ENCODE peak calls at places on chromosomes 3 and 15, in four cellular contexts. R is GM12878, Y is K562, X is HepG2. P is an unnamed sample.

GRCh38 chr15:75693501-75694240 is 19.0 kb downstream of the CSPG4 start:
- DNase-seq in X (no peak), R (no peak), Y (no peak), P (no peak)

GRCh38 chr3:156674911-156675743 is 737 bp downstream of the TIPARP start:
- DNase-seq in Y (peak), R (no peak), X (no peak), P (peak)

GRCh38 chr3:196518999-196519737 is 4.0 kb upstream of the SMCO1 start:
- DNase-seq in Y (peak), X (peak), R (no peak), P (peak)

GRCh38 chr3:14373753-14374376 is 28.5 kb upstream of the SLC6A6 start:
- DNase-seq in Y (no peak), X (no peak), R (no peak), P (no peak)

GRCh38 chr3:66472313-66473134 is 28.3 kb downstream of the LRIG1 start:
- DNase-seq in R (peak), X (no peak), Y (no peak), P (peak)

GRCh38 chr15:73994912-73995622 is 551 bp downstream of the PML start:
- DNase-seq in R (no peak), X (no peak), Y (peak), P (no peak)

GRCh38 chr3:94460914-94461313 is 398.1 kb downstream of the NSUN3 start:
- DNase-seq in R (no peak), Y (no peak), X (no peak), P (no peak)

GRCh38 chr3:166013073-166013679 is 176.0 kb upstream of the BCHE start:
- DNase-seq in R (no peak), Y (peak), X (peak), P (peak)

GRCh38 chr3:151421956-151422355 is 37.4 kb upstream of the P2RY12 start:
- DNase-seq in X (no peak), Y (no peak), R (no peak), P (no peak)

GRCh38 chr15:75089781-75090734 is 66.7 kb downstream of the PPCDC start:
- DNase-seq in R (no peak), Y (peak), X (no peak), P (no peak)

GRCh38 chr3:4972652-4973643 is 6.3 kb upstream of the BHLHE40 start:
- DNase-seq in X (no peak), Y (no peak), R (peak), P (no peak)

GRCh38 chr3:151351216-151351615 is 21.9 kb upstream of the P2RY13 start:
- DNase-seq in X (no peak), Y (no peak), R (no peak), P (no peak)

GRCh38 chr15:49288411-49288810 is 118.4 kb downstream of the GALK2 start:
- DNase-seq in R (no peak), Y (no peak), X (no peak), P (no peak)

GRCh38 chr15:87848012-87848411 is 408.5 kb downstream of the NTRK3 start:
- DNase-seq in R (no peak), X (no peak), Y (no peak), P (no peak)

GRCh38 chr3:10516835-10517465 is 11.6 kb upstream of the ATP2B2 start:
- DNase-seq in R (no peak), X (no peak), Y (no peak), P (no peak)

GRCh38 chr3:155078959-155079794 is 942 bp upstream of the MME start:
- DNase-seq in R (no peak), Y (peak), X (no peak), P (no peak)

GRCh38 chr15:70016511-70016994 is 81.2 kb downstream of the TLE3 start:
- DNase-seq in Y (no peak), R (peak), X (no peak), P (no peak)

GRCh38 chr3:189324538-189325138 is 152.9 kb downstream of the TPRG1 start:
- DNase-seq in Y (no peak), X (peak), R (peak), P (peak)

GRCh38 chr15:69760890-69761568 is 308.4 kb downstream of the RPLP1 start:
- DNase-seq in R (peak), X (peak), Y (no peak), P (peak)

GRCh38 chr15:68487087-68487843 is 55.3 kb upstream of the ITGA11 start:
- DNase-seq in Y (no peak), X (no peak), R (no peak), P (no peak)

GRCh38 chr3:9779197-9779596 is 9.4 kb upstream of the CAMK1 start:
- DNase-seq in R (no peak), X (no peak), Y (no peak), P (no peak)

GRCh38 chr3:188685789-188686188 is 486.0 kb upstream of the TPRG1 start:
- DNase-seq in Y (no peak), X (no peak), R (no peak), P (no peak)

GRCh38 chr3:185215873-185216586 is 37.8 kb downstream of the EHHADH start:
- DNase-seq in X (peak), Y (no peak), R (no peak), P (peak)

GRCh38 chr3:10600159-10601125 is 95.1 kb upstream of the ATP2B2 start:
- DNase-seq in R (no peak), X (no peak), Y (no peak), P (no peak)

GRCh38 chr15:44584162-44584749 is 47.3 kb downstream of the EIF3J start:
- DNase-seq in R (no peak), X (peak), Y (no peak), P (peak)

GRCh38 chr3:162602619-162603018 is 1106.0 kb downstream of the OTOL1 start:
- DNase-seq in R (no peak), Y (no peak), X (no peak), P (no peak)

GRCh38 chr3:51937611-51938450 is 3.9 kb downstream of the RRP9 start:
- DNase-seq in R (no peak), Y (no peak), X (no peak), P (no peak)

GRCh38 chr15:45486317-45486716 is 36.2 kb downstream of the SLC30A4 start:
- DNase-seq in X (no peak), R (no peak), Y (no peak), P (no peak)

GRCh38 chr15:40597024-40597423 is 3.0 kb downstream of the KNL1 start:
- DNase-seq in X (no peak), Y (no peak), R (no peak), P (no peak)

GRCh38 chr3:81218023-81218422 is 543.4 kb downstream of the GBE1 start:
- DNase-seq in X (peak), R (no peak), Y (no peak), P (no peak)

GRCh38 chr3:155407331-155407730 is 113.8 kb upstream of the STRIT1 start:
- DNase-seq in Y (no peak), X (no peak), R (no peak), P (no peak)

GRCh38 chr3:9230596-9230995 is 18.9 kb downstream of the SRGAP3 start:
- DNase-seq in R (no peak), Y (no peak), X (no peak), P (no peak)

GRCh38 chr15:34038023-34038403 is 991 bp downstream of the AVEN start:
- DNase-seq in X (no peak), R (no peak), Y (no peak), P (no peak)

GRCh38 chr3:40267940-40268707 is 41.4 kb upstream of the EIF1B start:
- DNase-seq in Y (no peak), X (no peak), R (no peak), P (no peak)

GRCh38 chr15:77602800-77603199 is 29.9 kb downstream of the LINGO1 start:
- DNase-seq in R (no peak), Y (no peak), X (no peak), P (no peak)

GRCh38 chr15:49383266-49383665 is 39.8 kb upstream of the FGF7 start:
- DNase-seq in X (no peak), Y (no peak), R (no peak), P (no peak)

GRCh38 chr3:129837057-129837631 is 56.4 kb downstream of the TMCC1 start:
- DNase-seq in Y (no peak), R (no peak), X (no peak), P (peak)

GRCh38 chr15:78938608-78939488 is 6.0 kb downstream of the CTSH start:
- DNase-seq in X (no peak), R (peak), Y (no peak), P (no peak)

GRCh38 chr3:136667081-136667480 is 85.1 kb downstream of the STAG1 start:
- DNase-seq in R (no peak), Y (no peak), X (no peak), P (no peak)

GRCh38 chr3:107985496-107985895 is 105.3 kb downstream of the CD47 start:
- DNase-seq in R (peak), X (no peak), Y (no peak), P (no peak)
- TF ChIP-seq RAD21 in R (no peak), X (no peak), Y (no peak), P (no peak)

GRCh38 chr3:45642731-45643152 is 46.5 kb upstream of the SACM1L start:
- DNase-seq in R (no peak), Y (no peak), X (no peak), P (no peak)

GRCh38 chr3:45647148-45647619 is 42.0 kb upstream of the SACM1L start:
- DNase-seq in R (no peak), Y (no peak), X (peak), P (peak)

GRCh38 chr3:45646051-45646585 is 43.1 kb upstream of the SACM1L start:
- DNase-seq in X (peak), Y (no peak), R (no peak), P (no peak)

GRCh38 chr3:45644063-45644462 is 45.1 kb upstream of the SACM1L start:
- DNase-seq in X (peak), R (no peak), Y (no peak), P (peak)

GRCh38 chr3:45644467-45645201 is 44.6 kb upstream of the SACM1L start:
- DNase-seq in X (no peak), Y (no peak), R (no peak), P (peak)
- TF ChIP-seq MYC in X (no peak), Y (no peak), R (no peak), P (no peak)

GRCh38 chr15:96362001-96362758 is 31.7 kb downstream of the NR2F2 start:
- DNase-seq in Y (no peak), X (no peak), R (no peak), P (no peak)
- TF ChIP-seq USF2 in Y (no peak), X (no peak), R (no peak), P (no peak)

DNA sequence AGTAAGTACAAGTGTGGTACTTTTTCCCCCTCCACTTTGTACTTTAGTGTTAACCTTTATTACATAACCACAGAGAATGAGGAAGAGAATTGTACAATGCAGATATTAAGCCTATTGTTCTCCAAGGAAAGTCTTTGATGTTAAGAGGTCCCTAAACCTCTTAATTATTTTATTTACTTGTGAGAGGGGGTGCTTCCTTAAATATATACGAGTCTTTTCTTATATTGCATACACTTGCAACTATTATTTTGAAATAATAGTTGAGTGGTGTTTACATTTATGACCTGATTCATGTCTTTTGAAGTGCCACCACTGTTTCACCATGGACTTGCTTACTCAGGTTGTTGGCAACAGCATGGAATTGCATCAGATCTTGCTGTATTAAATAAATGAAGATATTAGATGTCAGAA is 10.1 kb downstream of the USP3 start:
- DNase-seq in R (no peak), X (peak), Y (no peak), P (peak)
- TF ChIP-seq RAD21 in R (no peak), X (no peak), Y (no peak), P (peak)

GRCh38 chr15:38453971-38454686 is at the start of gene FAM98B:
- DNase-seq in X (peak), R (peak), Y (peak), P (peak)
- TF ChIP-seq MYC in X (peak), R (peak), Y (peak), P (no peak)

GRCh38 chr3:58009749-58010535 is 1.7 kb downstream of the FLNB start:
- DNase-seq in X (no peak), Y (no peak), R (no peak), P (peak)

GRCh38 chr3:58009026-58009748 is 965 bp downstream of the FLNB start:
- DNase-seq in X (no peak), Y (peak), R (no peak), P (no peak)

GRCh38 chr3:58011580-58011979 is 3.4 kb downstream of the FLNB start:
- DNase-seq in R (no peak), Y (no peak), X (no peak), P (no peak)

GRCh38 chr3:58012302-58012701 is 4.1 kb downstream of the FLNB start:
- DNase-seq in R (peak), X (no peak), Y (no peak), P (no peak)

DNA sequence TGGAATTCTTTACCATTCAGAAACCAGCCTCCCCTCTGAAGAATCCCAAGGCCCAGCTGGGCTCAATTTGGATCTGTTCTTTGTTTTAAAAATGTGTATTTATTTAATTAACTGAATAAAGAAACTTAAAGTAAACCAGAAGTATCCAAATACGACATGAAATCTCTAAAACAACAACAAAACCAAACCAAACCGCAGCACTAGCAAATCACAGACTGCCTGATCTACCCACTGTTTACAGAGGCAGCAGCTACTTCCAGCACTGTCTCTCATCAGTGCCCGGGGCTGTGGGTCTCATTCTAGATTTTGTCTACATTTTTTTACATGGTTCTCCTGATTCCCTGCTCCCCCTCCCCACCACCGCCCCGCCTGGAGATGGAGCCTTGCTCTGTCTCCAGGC is 2.3 kb downstream of the FLNB start:
- DNase-seq in R (no peak), X (no peak), Y (no peak), P (no peak)
- TF ChIP-seq USF2 in R (no peak), X (no peak), Y (no peak), P (no peak)

DNA sequence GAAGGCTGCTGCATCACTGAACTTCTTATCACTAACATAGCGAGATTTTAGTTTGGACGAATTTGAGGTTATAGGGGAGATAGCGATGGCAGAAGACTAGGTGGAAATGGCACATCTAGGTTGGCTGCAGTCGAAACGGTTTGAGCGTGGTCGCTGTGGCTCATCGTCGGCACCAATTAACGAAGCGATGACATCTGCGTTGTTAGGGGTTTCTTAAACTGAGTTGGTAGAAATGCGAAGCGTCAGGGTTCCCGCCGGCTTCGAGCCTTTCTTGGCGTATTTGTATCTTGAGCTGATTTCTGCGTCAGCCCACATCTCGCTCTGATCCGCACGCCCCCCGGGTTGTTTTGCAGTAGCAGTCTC is 316 bp downstream of the LNP1 start:
- DNase-seq in X (no peak), Y (peak), R (no peak), P (no peak)
- TF ChIP-seq RAD21 in X (no peak), Y (no peak), R (no peak), P (no peak)

GRCh38 chr3:102178817-102179216 is 256.0 kb upstream of the ZPLD1 start:
- DNase-seq in X (no peak), Y (no peak), R (no peak), P (no peak)
- TF ChIP-seq MYC in X (no peak), Y (no peak), R (no peak), P (no peak)

DNA sequence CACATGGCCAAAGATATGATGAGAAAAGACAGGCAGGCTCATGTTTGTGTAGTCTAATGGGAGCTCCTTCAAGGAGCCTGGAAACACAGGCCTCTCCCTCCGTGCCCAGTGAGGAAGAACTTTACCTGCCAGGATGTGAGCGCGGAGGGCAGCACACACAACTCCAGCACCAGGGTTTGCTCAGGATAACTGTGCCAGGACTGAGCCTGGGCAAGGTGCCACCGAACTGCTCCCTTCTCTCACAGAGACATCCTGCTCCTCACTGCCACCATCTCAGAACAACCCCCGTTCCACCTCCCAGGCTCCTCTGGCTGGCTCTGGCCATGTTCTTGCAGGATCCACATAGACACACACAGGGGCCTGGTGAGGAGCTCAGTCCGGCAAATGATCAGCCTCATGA is 87.4 kb downstream of the NUP210 start:
- DNase-seq in Y (no peak), R (no peak), X (no peak), P (no peak)
- TF ChIP-seq USF2 in Y (no peak), R (no peak), X (no peak), P (no peak)

GRCh38 chr15:52289629-52290081 is 5.9 kb downstream of the MYO5C start:
- DNase-seq in R (no peak), Y (no peak), X (no peak), P (peak)

GRCh38 chr15:52290329-52290728 is 5.3 kb downstream of the MYO5C start:
- DNase-seq in X (no peak), R (peak), Y (no peak), P (no peak)

GRCh38 chr15:52291204-52291603 is 4.4 kb downstream of the MYO5C start:
- DNase-seq in R (peak), Y (no peak), X (no peak), P (no peak)

GRCh38 chr15:52288986-52289385 is 6.6 kb downstream of the MYO5C start:
- DNase-seq in X (no peak), R (no peak), Y (no peak), P (no peak)

GRCh38 chr15:52290800-52291199 is 4.8 kb downstream of the MYO5C start:
- DNase-seq in Y (no peak), X (no peak), R (no peak), P (no peak)
- TF ChIP-seq RAD21 in Y (no peak), X (no peak), R (no peak), P (no peak)

P was measured in A549.